ENCODE peak calls at places on chromosome 16, in nine cellular contexts. One of them, this sample, is unnamed.

GRCh38 chr16:81873843-81874752 is 95.0 kb downstream of the PLCG2 start:
- DNase-seq in colonic mucosa: peak; percentile 51
- DNase-seq in adrenal gland: peak; percentile 84
- DNase-seq in ascending aorta: no peak
- DNase-seq in ovary: peak; percentile 24
- DNase-seq in uterus: peak; percentile 52
- DNase-seq in PC-9: no peak
- DNase-seq in kidney: no peak
- DNase-seq in body of pancreas: peak; percentile 63
- DNase-seq in this sample: peak; percentile 49

GRCh38 chr16:4371481-4372314 is at the start of gene VASN:
- DNase-seq in colonic mucosa: peak; percentile 79
- DNase-seq in adrenal gland: peak; percentile 87
- DNase-seq in ascending aorta: no peak
- DNase-seq in ovary: peak; percentile 90
- DNase-seq in uterus: peak; percentile 85
- DNase-seq in PC-9: peak; percentile 59
- DNase-seq in kidney: peak; percentile 96
- DNase-seq in body of pancreas: peak; percentile 80
- DNase-seq in this sample: peak; percentile 77

GRCh38 chr16:48454051-48454450 is 68.8 kb upstream of the SIAH1 start:
- DNase-seq in colonic mucosa: no peak
- DNase-seq in adrenal gland: peak; percentile 11
- DNase-seq in ascending aorta: no peak
- DNase-seq in ovary: no peak
- DNase-seq in uterus: no peak
- DNase-seq in PC-9: no peak
- DNase-seq in kidney: no peak
- DNase-seq in body of pancreas: no peak
- DNase-seq in this sample: no peak

GRCh38 chr16:12293017-12293618 is 316.6 kb downstream of the SNX29 start:
- DNase-seq in colonic mucosa: no peak
- DNase-seq in adrenal gland: peak; percentile 60
- DNase-seq in ascending aorta: no peak
- DNase-seq in ovary: no peak
- DNase-seq in uterus: no peak
- DNase-seq in PC-9: no peak
- DNase-seq in kidney: no peak
- DNase-seq in body of pancreas: peak; percentile 9
- DNase-seq in this sample: no peak

GRCh38 chr16:29674188-29674587 is 4.8 kb upstream of the QPRT start:
- DNase-seq in colonic mucosa: peak; percentile 81
- DNase-seq in adrenal gland: peak; percentile 82
- DNase-seq in ascending aorta: no peak
- DNase-seq in ovary: peak; percentile 84
- DNase-seq in uterus: peak; percentile 80
- DNase-seq in PC-9: no peak
- DNase-seq in kidney: peak; percentile 81
- DNase-seq in body of pancreas: peak; percentile 34
- DNase-seq in this sample: no peak

GRCh38 chr16:82652826-82653225 is 26.1 kb downstream of the CDH13 start:
- DNase-seq in colonic mucosa: no peak
- DNase-seq in adrenal gland: no peak
- DNase-seq in ascending aorta: no peak
- DNase-seq in ovary: no peak
- DNase-seq in uterus: no peak
- DNase-seq in PC-9: no peak
- DNase-seq in kidney: no peak
- DNase-seq in body of pancreas: no peak
- DNase-seq in this sample: no peak

GRCh38 chr16:53209489-53209888 is 154.7 kb downstream of the CHD9 start:
- DNase-seq in colonic mucosa: no peak
- DNase-seq in adrenal gland: no peak
- DNase-seq in ascending aorta: no peak
- DNase-seq in ovary: no peak
- DNase-seq in uterus: no peak
- DNase-seq in PC-9: no peak
- DNase-seq in kidney: no peak
- DNase-seq in body of pancreas: no peak
- DNase-seq in this sample: no peak

GRCh38 chr16:67150833-67151396 is at the start of gene B3GNT9:
- DNase-seq in colonic mucosa: peak; percentile 74
- DNase-seq in adrenal gland: peak; percentile 84
- DNase-seq in ascending aorta: no peak
- DNase-seq in ovary: peak; percentile 83
- DNase-seq in uterus: peak; percentile 78
- DNase-seq in PC-9: no peak
- DNase-seq in kidney: peak; percentile 94
- DNase-seq in body of pancreas: no peak
- DNase-seq in this sample: peak; percentile 56

GRCh38 chr16:81181013-81181720 is 57.3 kb upstream of the BCO1 start:
- DNase-seq in colonic mucosa: peak; percentile 66
- DNase-seq in adrenal gland: peak; percentile 95
- DNase-seq in ascending aorta: peak; percentile 48
- DNase-seq in ovary: peak; percentile 91
- DNase-seq in uterus: peak; percentile 93
- DNase-seq in PC-9: peak; percentile 97
- DNase-seq in kidney: peak; percentile 92
- DNase-seq in body of pancreas: peak; percentile 84
- DNase-seq in this sample: peak; percentile 88

DNA sequence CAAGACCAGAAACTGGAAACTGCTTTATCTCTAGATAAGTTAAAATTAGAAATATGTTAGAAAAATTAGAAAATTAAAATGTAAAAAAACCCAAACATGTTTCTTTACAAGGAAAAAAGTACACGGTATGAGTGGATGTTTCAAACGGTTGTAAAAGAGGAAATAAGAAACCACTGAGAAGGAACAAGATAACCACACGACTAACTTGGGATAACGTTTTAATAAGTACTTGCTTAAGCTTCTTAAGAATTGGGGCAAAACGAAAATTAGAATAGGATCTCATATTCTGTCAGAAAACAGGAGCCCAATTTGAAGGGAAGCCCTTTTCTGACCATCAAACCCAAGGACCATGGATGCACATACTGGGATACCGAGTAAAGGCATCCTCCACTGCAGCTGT is 31.0 kb downstream of the MBTPS1 start:
- DNase-seq in colonic mucosa: no peak
- DNase-seq in adrenal gland: no peak
- DNase-seq in ascending aorta: no peak
- DNase-seq in ovary: no peak
- DNase-seq in uterus: no peak
- DNase-seq in PC-9: no peak
- DNase-seq in kidney: no peak
- DNase-seq in body of pancreas: no peak
- DNase-seq in this sample: no peak
- H3K36me3 ChIP-seq in colonic mucosa: peaks cover 8% of the 10 kb centered on the region
- H3K36me3 ChIP-seq in adrenal gland: no peaks in the 10 kb centered on the region
- H3K36me3 ChIP-seq in ascending aorta: peaks cover 47% of the 10 kb centered on the region
- H3K36me3 ChIP-seq in ovary: no peaks in the 10 kb centered on the region
- H3K36me3 ChIP-seq in uterus: no peaks in the 10 kb centered on the region
- H3K36me3 ChIP-seq in PC-9: peaks cover 4% of the 10 kb centered on the region
- H3K36me3 ChIP-seq in kidney: peaks cover 64% of the 10 kb centered on the region
- H3K36me3 ChIP-seq in body of pancreas: peaks cover 28% of the 10 kb centered on the region
- H3K36me3 ChIP-seq in this sample: peaks cover 26% of the 10 kb centered on the region

GRCh38 chr16:55494994-55495421 is 13.9 kb upstream of the LPCAT2 start:
- DNase-seq in colonic mucosa: peak; percentile 61
- DNase-seq in adrenal gland: peak; percentile 82
- DNase-seq in ascending aorta: no peak
- DNase-seq in ovary: peak; percentile 63
- DNase-seq in uterus: peak; percentile 78
- DNase-seq in PC-9: no peak
- DNase-seq in kidney: no peak
- DNase-seq in body of pancreas: peak; percentile 72
- DNase-seq in this sample: no peak
- H3K27ac ChIP-seq in colonic mucosa: no peak overlapping the region
- H3K27ac ChIP-seq in adrenal gland: peak overlapping the region; percentile 68
- H3K27ac ChIP-seq in ascending aorta: no peak overlapping the region
- H3K27ac ChIP-seq in ovary: no peak overlapping the region
- H3K27ac ChIP-seq in uterus: peak overlapping the region; percentile 48
- H3K27ac ChIP-seq in PC-9: no peak overlapping the region
- H3K27ac ChIP-seq in kidney: no peak overlapping the region
- H3K27ac ChIP-seq in body of pancreas: no peak overlapping the region
- H3K27ac ChIP-seq in this sample: no peak overlapping the region

DNA sequence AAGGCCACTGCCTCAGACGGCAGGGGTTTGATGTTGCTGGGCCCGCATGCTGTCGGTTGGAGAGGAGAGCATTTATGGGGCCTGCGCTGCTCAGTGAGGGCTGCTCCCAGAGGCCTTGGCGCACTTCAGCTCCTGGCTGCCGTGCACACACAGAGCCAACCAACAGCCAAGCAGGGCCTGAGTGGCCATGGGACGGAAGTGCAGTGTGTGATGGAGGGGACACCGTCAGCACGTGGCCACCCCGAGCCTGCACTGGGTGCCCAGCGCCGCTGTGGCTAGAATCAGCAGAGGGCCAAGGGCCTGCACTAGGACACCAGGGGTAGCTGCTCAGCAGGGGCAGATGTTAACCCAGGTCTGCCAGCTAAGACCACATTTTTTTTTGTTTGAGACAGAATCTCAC is 21.8 kb downstream of the KLHL36 start:
- DNase-seq in colonic mucosa: no peak
- DNase-seq in adrenal gland: no peak
- DNase-seq in ascending aorta: no peak
- DNase-seq in ovary: no peak
- DNase-seq in uterus: no peak
- DNase-seq in PC-9: no peak
- DNase-seq in kidney: peak; percentile 51
- DNase-seq in body of pancreas: no peak
- DNase-seq in this sample: no peak
- H3K4me1 ChIP-seq in colonic mucosa: no peaks in the 10 kb centered on the region
- H3K4me1 ChIP-seq in adrenal gland: no peaks in the 10 kb centered on the region
- H3K4me1 ChIP-seq in ascending aorta: no peaks in the 10 kb centered on the region
- H3K4me1 ChIP-seq in ovary: no peaks in the 10 kb centered on the region
- H3K4me1 ChIP-seq in uterus: no peaks in the 10 kb centered on the region
- H3K4me1 ChIP-seq in PC-9: peaks cover 15% of the 10 kb centered on the region
- H3K4me1 ChIP-seq in kidney: no peaks in the 10 kb centered on the region
- H3K4me1 ChIP-seq in body of pancreas: peaks cover 5% of the 10 kb centered on the region
- H3K4me1 ChIP-seq in this sample: no peaks in the 10 kb centered on the region

DNA sequence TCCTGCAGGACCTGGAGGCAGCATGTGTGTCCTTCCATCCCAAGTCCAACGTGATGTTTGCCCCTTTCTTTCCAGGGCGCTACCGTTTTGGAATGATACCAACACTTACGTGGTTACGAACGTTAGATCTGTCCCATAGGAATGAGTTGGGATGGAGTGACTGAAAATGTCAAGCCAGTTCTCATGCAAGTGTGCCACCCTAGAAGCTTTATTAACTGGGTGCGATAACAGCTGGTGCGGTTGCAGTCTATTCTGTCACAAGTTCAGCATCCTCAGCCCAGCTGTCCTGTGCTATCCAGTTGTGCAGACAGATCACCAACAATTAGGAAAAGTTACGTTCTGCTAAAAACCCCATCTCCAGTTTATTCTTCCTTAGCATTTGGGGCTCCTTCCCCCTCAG is 52.5 kb downstream of the BANP start:
- DNase-seq in colonic mucosa: no peak
- DNase-seq in adrenal gland: no peak
- DNase-seq in ascending aorta: no peak
- DNase-seq in ovary: no peak
- DNase-seq in uterus: no peak
- DNase-seq in PC-9: no peak
- DNase-seq in kidney: no peak
- DNase-seq in body of pancreas: no peak
- DNase-seq in this sample: no peak
- H3K36me3 ChIP-seq in colonic mucosa: no peaks in the 10 kb centered on the region
- H3K36me3 ChIP-seq in adrenal gland: no peaks in the 10 kb centered on the region
- H3K36me3 ChIP-seq in ascending aorta: peaks cover 16% of the 10 kb centered on the region
- H3K36me3 ChIP-seq in ovary: no peaks in the 10 kb centered on the region
- H3K36me3 ChIP-seq in uterus: no peaks in the 10 kb centered on the region
- H3K36me3 ChIP-seq in PC-9: no peaks in the 10 kb centered on the region
- H3K36me3 ChIP-seq in kidney: peaks cover 8% of the 10 kb centered on the region
- H3K36me3 ChIP-seq in body of pancreas: no peaks in the 10 kb centered on the region
- H3K36me3 ChIP-seq in this sample: peaks cover 30% of the 10 kb centered on the region

DNA sequence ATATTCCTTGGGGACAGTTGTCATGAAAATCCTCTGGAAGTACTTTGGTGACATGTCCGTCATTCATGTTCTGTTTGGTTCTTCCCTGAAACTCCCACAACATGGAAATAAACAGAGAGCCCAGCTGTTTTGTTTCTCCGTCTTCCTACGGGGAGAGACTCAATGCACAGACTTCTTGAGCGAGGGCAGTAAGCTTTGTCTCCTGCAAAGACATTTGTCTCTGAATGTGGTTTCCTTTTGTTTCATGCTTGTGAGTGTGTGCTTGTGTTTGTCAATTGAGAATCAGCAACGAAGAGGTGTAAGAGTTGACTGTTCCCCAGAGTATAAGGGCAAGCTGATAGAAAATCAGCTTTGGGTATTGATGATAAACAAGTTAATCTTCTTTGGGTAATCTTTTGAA is 643.0 kb upstream of the RBFOX1 start:
- DNase-seq in colonic mucosa: no peak
- DNase-seq in adrenal gland: no peak
- DNase-seq in ascending aorta: no peak
- DNase-seq in ovary: no peak
- DNase-seq in uterus: no peak
- DNase-seq in PC-9: no peak
- DNase-seq in kidney: no peak
- DNase-seq in body of pancreas: no peak
- DNase-seq in this sample: no peak
- H3K27ac ChIP-seq in colonic mucosa: no peak overlapping the region
- H3K27ac ChIP-seq in adrenal gland: no peak overlapping the region
- H3K27ac ChIP-seq in ascending aorta: no peak overlapping the region
- H3K27ac ChIP-seq in ovary: no peak overlapping the region
- H3K27ac ChIP-seq in uterus: no peak overlapping the region
- H3K27ac ChIP-seq in PC-9: no peak overlapping the region
- H3K27ac ChIP-seq in kidney: no peak overlapping the region
- H3K27ac ChIP-seq in body of pancreas: no peak overlapping the region
- H3K27ac ChIP-seq in this sample: no peak overlapping the region